ENCODE peak calls at places on chromosome 16, in four cellular contexts. G, S, T and Y are unnamed samples.

GRCh38 chr16:89332248-89333245 is 115.0 kb downstream of the ZNF778 start:
- DNase-seq in T (no peak), S (no peak), G (no peak), Y (no peak)

GRCh38 chr16:11128211-11129123 is 127.5 kb downstream of the SOCS1 start:
- DNase-seq in S (no peak), G (no peak), T (no peak), Y (no peak)

GRCh38 chr16:25108054-25108453 is 3.5 kb upstream of the LCMT1 start:
- DNase-seq in S (no peak), G (no peak), T (no peak), Y (no peak)

GRCh38 chr16:24729967-24730815 is 740 bp downstream of the TNRC6A start:
- DNase-seq in G (no peak), T (peak), S (no peak), Y (no peak)

GRCh38 chr16:51419768-51420167 is 268.7 kb upstream of the SALL1 start:
- DNase-seq in S (no peak), T (no peak), G (no peak), Y (no peak)

GRCh38 chr16:69424935-69425784 is 741 bp downstream of the CYB5B start:
- DNase-seq in T (no peak), G (no peak), S (no peak), Y (no peak)

GRCh38 chr16:48499822-48500440 is 110.0 kb downstream of the N4BP1 start:
- DNase-seq in S (peak), G (no peak), T (no peak), Y (no peak)

GRCh38 chr16:22948603-22949368 is 134.8 kb downstream of the HS3ST2 start:
- DNase-seq in S (peak), G (no peak), T (peak), Y (peak)

GRCh38 chr16:29915590-29916247 is 10.3 kb downstream of the KCTD13 start:
- DNase-seq in G (no peak), T (no peak), S (no peak), Y (no peak)

GRCh38 chr16:66199189-66199588 is 167.3 kb upstream of the CDH5 start:
- DNase-seq in G (no peak), S (no peak), T (no peak), Y (no peak)

GRCh38 chr16:4347010-4347409 is 4.1 kb downstream of the PAM16 start:
- DNase-seq in T (no peak), G (no peak), S (no peak), Y (no peak)

GRCh38 chr16:21253470-21253869 is 20.0 kb downstream of the ANKS4B start:
- DNase-seq in S (no peak), G (no peak), T (no peak), Y (no peak)

GRCh38 chr16:3652373-3653037 is 2.0 kb upstream of the DNASE1 start:
- DNase-seq in T (peak), S (no peak), G (no peak), Y (no peak)

GRCh38 chr16:48441106-48441505 is 55.9 kb upstream of the SIAH1 start:
- DNase-seq in T (no peak), G (no peak), S (no peak), Y (no peak)

GRCh38 chr16:55542459-55543082 is 23.9 kb upstream of the CAPNS2 start:
- DNase-seq in S (no peak), T (no peak), G (no peak), Y (no peak)

GRCh38 chr16:8776193-8776592 is 21.2 kb downstream of the TMEM186 start:
- DNase-seq in S (no peak), T (no peak), G (no peak), Y (no peak)

GRCh38 chr16:85735225-85735722 is 15.6 kb downstream of the C16orf74 start:
- DNase-seq in S (no peak), T (no peak), G (no peak), Y (no peak)

GRCh38 chr16:85173981-85174751 is 61.9 kb upstream of the CIBAR2 start:
- DNase-seq in G (no peak), T (no peak), S (peak), Y (no peak)

GRCh38 chr16:75309156-75309555 is 57.7 kb upstream of the BCAR1 start:
- DNase-seq in S (no peak), G (no peak), T (no peak), Y (no peak)

GRCh38 chr16:64019339-64019738 is 1102.5 kb downstream of the CDH11 start:
- DNase-seq in G (no peak), S (no peak), T (no peak), Y (no peak)

GRCh38 chr16:56632160-56632847 is at the start of gene MT1M:
- DNase-seq in G (peak), S (no peak), T (peak), Y (peak)

GRCh38 chr16:26988186-26988585 is 78.5 kb upstream of the C16orf82 start:
- DNase-seq in S (no peak), T (no peak), G (no peak), Y (no peak)

GRCh38 chr16:17591655-17592405 is 121.1 kb upstream of the XYLT1 start:
- DNase-seq in T (no peak), S (no peak), G (no peak), Y (no peak)

GRCh38 chr16:23324727-23325126 is 22.6 kb downstream of the SCNN1B start:
- DNase-seq in S (no peak), T (no peak), G (no peak), Y (no peak)

GRCh38 chr16:82203198-82203597 is 33.2 kb upstream of the MPHOSPH6 start:
- DNase-seq in S (no peak), G (no peak), T (no peak), Y (no peak)

GRCh38 chr16:49350265-49351103 is 23.1 kb upstream of the C16orf78 start:
- DNase-seq in S (peak), G (peak), T (peak), Y (peak)

GRCh38 chr16:3587547-3588110 is 10.4 kb upstream of the NLRC3 start:
- DNase-seq in G (no peak), S (no peak), T (no peak), Y (no peak)

GRCh38 chr16:71843517-71844031 is 2.2 kb upstream of the ATXN1L start:
- DNase-seq in G (no peak), S (no peak), T (no peak), Y (no peak)

GRCh38 chr16:1206326-1206725 is 18.7 kb downstream of the TPSG1 start:
- DNase-seq in G (no peak), S (no peak), T (no peak), Y (no peak)

GRCh38 chr16:53090591-53091507 is 36.1 kb downstream of the CHD9 start:
- DNase-seq in S (peak), G (peak), T (peak), Y (no peak)